ENCODE peak calls at places on chromosomes 12 and 14, in five cellular contexts. One of them, this sample, is unnamed.

GRCh38 chr14:74601982-74602381 is 10.1 kb downstream of the LTBP2 start:
- DNase-seq in breast epithelium: no peak
- DNase-seq in tibial nerve: no peak
- DNase-seq in NB4: no peak
- DNase-seq in heart left ventricle: no peak
- DNase-seq in this sample: no peak

GRCh38 chr14:63852271-63852816 is 460 bp upstream of the SYNE2 start:
- DNase-seq in breast epithelium: no peak
- DNase-seq in tibial nerve: no peak
- DNase-seq in NB4: no peak
- DNase-seq in heart left ventricle: no peak
- DNase-seq in this sample: no peak

GRCh38 chr14:91872517-91873470 is 5.5 kb upstream of the TC2N start:
- DNase-seq in breast epithelium: peak
- DNase-seq in tibial nerve: peak
- DNase-seq in NB4: peak
- DNase-seq in heart left ventricle: peak
- DNase-seq in this sample: peak

GRCh38 chr12:10941369-10941768 is 2.3 kb upstream of the TAS2R14 start:
- DNase-seq in breast epithelium: no peak
- DNase-seq in tibial nerve: no peak
- DNase-seq in NB4: no peak
- DNase-seq in heart left ventricle: no peak
- DNase-seq in this sample: no peak

GRCh38 chr14:100528962-100529560 is 58.2 kb downstream of the BEGAIN start:
- DNase-seq in breast epithelium: no peak
- DNase-seq in tibial nerve: no peak
- DNase-seq in NB4: no peak
- DNase-seq in heart left ventricle: no peak
- DNase-seq in this sample: peak

GRCh38 chr14:103882503-103883262 is 35.3 kb upstream of the PPP1R13B start:
- DNase-seq in breast epithelium: no peak
- DNase-seq in tibial nerve: no peak
- DNase-seq in NB4: no peak
- DNase-seq in heart left ventricle: no peak
- DNase-seq in this sample: no peak

GRCh38 chr12:101597164-101597563 is 2.4 kb downstream of the MYBPC1 start:
- DNase-seq in breast epithelium: no peak
- DNase-seq in tibial nerve: no peak
- DNase-seq in NB4: no peak
- DNase-seq in heart left ventricle: no peak
- DNase-seq in this sample: no peak

GRCh38 chr14:76551906-76552305 is 176.0 kb downstream of the ESRRB start:
- DNase-seq in breast epithelium: no peak
- DNase-seq in tibial nerve: no peak
- DNase-seq in NB4: no peak
- DNase-seq in heart left ventricle: no peak
- DNase-seq in this sample: no peak

GRCh38 chr12:100576311-100577036 is 3.0 kb downstream of the GAS2L3 start:
- DNase-seq in breast epithelium: no peak
- DNase-seq in tibial nerve: no peak
- DNase-seq in NB4: peak
- DNase-seq in heart left ventricle: no peak
- DNase-seq in this sample: no peak

GRCh38 chr14:44613061-44613712 is 106.1 kb upstream of the FSCB start:
- DNase-seq in breast epithelium: no peak
- DNase-seq in tibial nerve: no peak
- DNase-seq in NB4: no peak
- DNase-seq in heart left ventricle: no peak
- DNase-seq in this sample: no peak

GRCh38 chr14:105201928-105202513 is 20.9 kb upstream of the NUDT14 start:
- DNase-seq in breast epithelium: no peak
- DNase-seq in tibial nerve: no peak
- DNase-seq in NB4: peak
- DNase-seq in heart left ventricle: no peak
- DNase-seq in this sample: no peak

GRCh38 chr14:40697221-40697620 is 909.5 kb upstream of the LRFN5 start:
- DNase-seq in breast epithelium: no peak
- DNase-seq in tibial nerve: no peak
- DNase-seq in NB4: no peak
- DNase-seq in heart left ventricle: no peak
- DNase-seq in this sample: no peak

GRCh38 chr12:716506-716905 is 35.9 kb upstream of the WNK1 start:
- DNase-seq in breast epithelium: no peak
- DNase-seq in tibial nerve: no peak
- DNase-seq in NB4: no peak
- DNase-seq in heart left ventricle: peak
- DNase-seq in this sample: no peak

GRCh38 chr14:62629070-62629580 is 416.1 kb downstream of the KCNH5 start:
- DNase-seq in breast epithelium: no peak
- DNase-seq in tibial nerve: no peak
- DNase-seq in NB4: no peak
- DNase-seq in heart left ventricle: no peak
- DNase-seq in this sample: no peak

GRCh38 chr12:34393821-34394150 is 371.5 kb downstream of the ALG10 start:
- DNase-seq in breast epithelium: no peak
- DNase-seq in tibial nerve: no peak
- DNase-seq in NB4: no peak
- DNase-seq in heart left ventricle: peak
- DNase-seq in this sample: no peak

GRCh38 chr14:56995010-56995409 is 184.7 kb upstream of the OTX2 start:
- DNase-seq in breast epithelium: no peak
- DNase-seq in tibial nerve: no peak
- DNase-seq in NB4: no peak
- DNase-seq in heart left ventricle: no peak
- DNase-seq in this sample: no peak

GRCh38 chr14:93103392-93104080 is 12.2 kb downstream of the ITPK1 start:
- DNase-seq in breast epithelium: no peak
- DNase-seq in tibial nerve: no peak
- DNase-seq in NB4: peak
- DNase-seq in heart left ventricle: no peak
- DNase-seq in this sample: no peak

GRCh38 chr12:101696477-101697196 is 803 bp upstream of the CHPT1 start:
- DNase-seq in breast epithelium: no peak
- DNase-seq in tibial nerve: peak
- DNase-seq in NB4: peak
- DNase-seq in heart left ventricle: peak
- DNase-seq in this sample: peak

GRCh38 chr12:11836282-11836963 is 186.9 kb downstream of the ETV6 start:
- DNase-seq in breast epithelium: no peak
- DNase-seq in tibial nerve: no peak
- DNase-seq in NB4: peak
- DNase-seq in heart left ventricle: peak
- DNase-seq in this sample: peak

GRCh38 chr12:50786498-50787231 is 22.8 kb downstream of the ATF1 start:
- DNase-seq in breast epithelium: no peak
- DNase-seq in tibial nerve: no peak
- DNase-seq in NB4: no peak
- DNase-seq in heart left ventricle: no peak
- DNase-seq in this sample: no peak

GRCh38 chr14:87934185-87934584 is 58.8 kb downstream of the GALC start:
- DNase-seq in breast epithelium: no peak
- DNase-seq in tibial nerve: no peak
- DNase-seq in NB4: peak
- DNase-seq in heart left ventricle: no peak
- DNase-seq in this sample: no peak

GRCh38 chr12:25996677-25997076 is 38.2 kb downstream of the RASSF8 start:
- DNase-seq in breast epithelium: no peak
- DNase-seq in tibial nerve: no peak
- DNase-seq in NB4: no peak
- DNase-seq in heart left ventricle: no peak
- DNase-seq in this sample: no peak

GRCh38 chr12:9751204-9752144 is 9.2 kb downstream of the CD69 start:
- DNase-seq in breast epithelium: no peak
- DNase-seq in tibial nerve: no peak
- DNase-seq in NB4: no peak
- DNase-seq in heart left ventricle: no peak
- DNase-seq in this sample: no peak

GRCh38 chr14:51554953-51555352 is 96.8 kb upstream of the FRMD6 start:
- DNase-seq in breast epithelium: no peak
- DNase-seq in tibial nerve: no peak
- DNase-seq in NB4: peak
- DNase-seq in heart left ventricle: no peak
- DNase-seq in this sample: no peak

GRCh38 chr12:69007858-69008314 is 74.9 kb upstream of the CPM start:
- DNase-seq in breast epithelium: no peak
- DNase-seq in tibial nerve: no peak
- DNase-seq in NB4: no peak
- DNase-seq in heart left ventricle: no peak
- DNase-seq in this sample: no peak

GRCh38 chr12:24742378-24742777 is 206.5 kb downstream of the BCAT1 start:
- DNase-seq in breast epithelium: no peak
- DNase-seq in tibial nerve: peak
- DNase-seq in NB4: peak
- DNase-seq in heart left ventricle: peak
- DNase-seq in this sample: peak

GRCh38 chr14:63510538-63510937 is 32.6 kb downstream of the PPP2R5E start:
- DNase-seq in breast epithelium: no peak
- DNase-seq in tibial nerve: no peak
- DNase-seq in NB4: peak
- DNase-seq in heart left ventricle: no peak
- DNase-seq in this sample: no peak

GRCh38 chr14:61872452-61872851 is 110.2 kb downstream of the SNAPC1 start:
- DNase-seq in breast epithelium: no peak
- DNase-seq in tibial nerve: no peak
- DNase-seq in NB4: peak
- DNase-seq in heart left ventricle: no peak
- DNase-seq in this sample: no peak

GRCh38 chr12:87667378-87667777 is 361.8 kb downstream of the C12orf50 start:
- DNase-seq in breast epithelium: no peak
- DNase-seq in tibial nerve: no peak
- DNase-seq in NB4: peak
- DNase-seq in heart left ventricle: no peak
- DNase-seq in this sample: no peak

GRCh38 chr12:93166891-93167307 is 210.8 kb upstream of the NUDT4 start:
- DNase-seq in breast epithelium: no peak
- DNase-seq in tibial nerve: no peak
- DNase-seq in NB4: peak
- DNase-seq in heart left ventricle: no peak
- DNase-seq in this sample: no peak
- TF ChIP-seq POLR2A in breast epithelium: no peak
- TF ChIP-seq POLR2A in tibial nerve: no peak
- TF ChIP-seq POLR2A in NB4: no peak
- TF ChIP-seq POLR2A in heart left ventricle: no peak
- TF ChIP-seq POLR2A in this sample: no peak

GRCh38 chr12:4609071-4609470 is 39.8 kb downstream of the AKAP3 start:
- DNase-seq in breast epithelium: no peak
- DNase-seq in tibial nerve: no peak
- DNase-seq in NB4: no peak
- DNase-seq in heart left ventricle: no peak
- DNase-seq in this sample: no peak

GRCh38 chr12:4607056-4607455 is 41.8 kb downstream of the AKAP3 start:
- DNase-seq in breast epithelium: no peak
- DNase-seq in tibial nerve: no peak
- DNase-seq in NB4: no peak
- DNase-seq in heart left ventricle: no peak
- DNase-seq in this sample: no peak

GRCh38 chr12:4603946-4604345 is 41.9 kb downstream of the DYRK4 start:
- DNase-seq in breast epithelium: no peak
- DNase-seq in tibial nerve: no peak
- DNase-seq in NB4: no peak
- DNase-seq in heart left ventricle: no peak
- DNase-seq in this sample: no peak

GRCh38 chr12:4610481-4610880 is 38.4 kb downstream of the AKAP3 start:
- DNase-seq in breast epithelium: no peak
- DNase-seq in tibial nerve: no peak
- DNase-seq in NB4: no peak
- DNase-seq in heart left ventricle: no peak
- DNase-seq in this sample: no peak

GRCh38 chr12:4604684-4605193 is 42.7 kb downstream of the DYRK4 start:
- DNase-seq in breast epithelium: peak
- DNase-seq in tibial nerve: peak
- DNase-seq in NB4: peak
- DNase-seq in heart left ventricle: peak
- DNase-seq in this sample: peak
- TF ChIP-seq POLR2A in breast epithelium: no peak
- TF ChIP-seq POLR2A in tibial nerve: no peak
- TF ChIP-seq POLR2A in NB4: peak
- TF ChIP-seq POLR2A in heart left ventricle: peak
- TF ChIP-seq POLR2A in this sample: no peak

DNA sequence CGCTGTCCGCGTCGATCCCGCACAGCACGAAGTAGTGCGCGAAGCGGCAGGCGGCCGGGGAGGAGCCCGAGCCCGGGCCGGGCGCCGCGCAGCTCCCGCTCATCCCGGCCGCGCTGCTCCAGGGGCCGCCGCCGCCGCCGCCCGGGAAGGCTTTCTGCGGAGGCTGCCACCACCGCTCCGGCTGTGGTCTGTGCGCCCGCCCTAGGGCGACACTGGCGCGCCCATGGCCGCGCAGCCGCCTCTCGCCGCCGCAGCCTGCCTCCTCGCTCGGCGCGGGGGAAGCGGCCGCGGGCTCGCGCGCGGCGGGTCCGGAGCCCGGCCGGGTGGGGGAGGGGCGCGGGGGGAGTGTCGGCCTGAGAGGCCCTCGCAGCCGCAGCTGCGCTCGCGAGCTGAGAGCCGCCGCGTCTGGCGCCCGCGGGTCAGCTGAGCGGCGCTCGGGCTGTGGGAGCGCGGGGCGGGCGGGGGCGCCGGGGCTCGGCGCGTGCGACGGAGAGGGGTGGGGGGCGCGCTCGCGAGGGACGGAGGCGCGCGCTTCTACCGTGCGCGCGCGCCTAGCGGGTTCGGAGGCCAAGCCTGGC is at the start of gene DENND5B:
- DNase-seq in breast epithelium: peak
- DNase-seq in tibial nerve: peak
- DNase-seq in NB4: peak
- DNase-seq in heart left ventricle: peak
- DNase-seq in this sample: peak
- TF ChIP-seq POLR2A in breast epithelium: no peak
- TF ChIP-seq POLR2A in tibial nerve: peak
- TF ChIP-seq POLR2A in NB4: peak
- TF ChIP-seq POLR2A in heart left ventricle: no peak
- TF ChIP-seq POLR2A in this sample: no peak

DNA sequence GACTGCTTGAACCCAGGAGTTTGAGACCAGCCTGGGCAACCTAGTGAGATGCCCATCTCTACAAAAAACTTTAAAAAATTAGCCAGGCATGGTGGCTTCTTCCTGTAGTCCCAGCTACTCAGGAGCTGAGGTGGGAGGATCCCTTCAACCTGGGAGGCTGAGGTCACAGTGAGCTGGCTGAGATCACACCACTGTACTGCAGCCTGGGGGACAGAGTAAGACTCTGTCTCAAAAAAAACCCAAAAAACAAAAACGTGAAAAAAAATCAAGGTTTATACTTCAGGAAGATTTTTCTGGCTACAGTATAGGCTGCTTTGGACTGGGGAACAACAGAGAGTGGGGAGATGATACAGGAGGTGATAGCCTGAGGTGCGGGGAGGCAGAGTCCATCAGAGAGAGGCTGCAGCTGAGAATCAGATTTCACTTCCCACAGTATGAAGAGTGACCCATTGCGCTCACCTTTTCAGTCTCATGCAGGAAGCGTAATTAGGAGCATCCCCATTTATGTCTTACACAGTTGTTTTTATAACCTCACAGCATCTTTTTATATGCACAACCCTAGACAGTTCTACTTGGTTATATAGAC is 28.9 kb downstream of the DNAH10 start:
- DNase-seq in breast epithelium: no peak
- DNase-seq in tibial nerve: no peak
- DNase-seq in NB4: no peak
- DNase-seq in heart left ventricle: no peak
- DNase-seq in this sample: no peak
- TF ChIP-seq POLR2A in breast epithelium: no peak
- TF ChIP-seq POLR2A in tibial nerve: no peak
- TF ChIP-seq POLR2A in NB4: no peak
- TF ChIP-seq POLR2A in heart left ventricle: no peak
- TF ChIP-seq POLR2A in this sample: no peak

This sample was measured in testis.